ENCODE peak calls at places on chromosome 7, in eight cellular contexts. B is thoracic aorta; X is CD8-positive, alpha-beta T cell; M is kidney epithelial cell; S is mucosa of descending colon; W is cardiac fibroblast; D is endodermal cell; A is lower lobe of right lung. F is an unnamed sample.

GRCh38 chr7:95811846-95812445 is 39.6 kb downstream of the DYNC1I1 start:
- DNase-seq in X (no peak), A (no peak), S (no peak), D (no peak), W (no peak), B (no peak), M (no peak), F (no peak)

GRCh38 chr7:85343484-85343883 is 156.6 kb upstream of the SEMA3D start:
- DNase-seq in A (no peak), B (no peak), M (no peak), S (no peak), X (no peak), W (no peak), D (no peak), F (no peak)

GRCh38 chr7:130350945-130351663 is 6.5 kb downstream of the CPA5 start:
- DNase-seq in W (no peak), M (no peak), S (no peak), D (no peak), A (no peak), B (no peak), X (no peak), F (peak)

GRCh38 chr7:125118444-125118843 is 188.8 kb upstream of the POT1 start:
- DNase-seq in B (no peak), W (peak), M (no peak), X (no peak), S (no peak), A (no peak), D (no peak), F (no peak)

GRCh38 chr7:144835668-144836544 is at the start of gene TPK1:
- DNase-seq in W (peak), D (peak), B (peak), S (peak), A (peak), M (peak), X (peak), F (peak)

GRCh38 chr7:99975782-99976521 is at the start of gene AZGP1:
- DNase-seq in S (no peak), D (no peak), W (peak), M (no peak), B (no peak), A (no peak), X (no peak), F (no peak)

GRCh38 chr7:17521437-17521836 is 223.0 kb downstream of the AHR start:
- DNase-seq in M (peak), D (no peak), W (peak), S (no peak), X (no peak), B (no peak), A (no peak), F (no peak)

GRCh38 chr7:3232228-3232627 is 68.8 kb upstream of the SDK1 start:
- DNase-seq in B (peak), D (no peak), X (peak), M (no peak), W (peak), S (no peak), A (no peak), F (no peak)

GRCh38 chr7:131284702-131285419 is 42.8 kb upstream of the MKLN1 start:
- DNase-seq in A (peak), B (peak), W (peak), S (peak), X (no peak), D (no peak), M (peak), F (peak)

GRCh38 chr7:132290021-132290420 is 286.2 kb downstream of the PLXNA4 start:
- DNase-seq in D (no peak), X (no peak), M (no peak), W (no peak), B (no peak), S (no peak), A (no peak), F (no peak)

GRCh38 chr7:92064414-92065029 is 69.8 kb downstream of the CYP51A1 start:
- DNase-seq in A (no peak), S (no peak), M (no peak), B (no peak), W (no peak), D (no peak), X (no peak), F (no peak)

GRCh38 chr7:12754179-12754578 is 66.7 kb downstream of the ARL4A start:
- DNase-seq in B (no peak), A (no peak), M (no peak), D (no peak), X (no peak), W (peak), S (no peak), F (no peak)

GRCh38 chr7:155969192-155969929 is 157.1 kb upstream of the SHH start:
- DNase-seq in W (no peak), A (no peak), X (no peak), M (no peak), S (no peak), B (no peak), D (peak), F (no peak)

GRCh38 chr7:69256634-69257081 is 341.6 kb upstream of the AUTS2 start:
- DNase-seq in W (no peak), X (no peak), S (peak), A (peak), B (peak), M (no peak), D (no peak), F (peak)

GRCh38 chr7:41984888-41985287 is 252.1 kb downstream of the GLI3 start:
- DNase-seq in X (no peak), A (no peak), S (no peak), M (no peak), W (peak), D (no peak), B (no peak), F (no peak)

GRCh38 chr7:151461096-151461941 is 21.4 kb upstream of the CRYGN start:
- DNase-seq in M (no peak), X (no peak), D (peak), B (no peak), A (no peak), W (no peak), S (no peak), F (no peak)

GRCh38 chr7:49638166-49638565 is 135.3 kb upstream of the VWC2 start:
- DNase-seq in A (no peak), B (no peak), X (no peak), M (no peak), W (no peak), D (peak), S (no peak), F (no peak)
- TF ChIP-seq CTCF in A (peak), B (no peak), X (no peak), M (no peak), W (no peak), D (peak), S (no peak), F (no peak)

GRCh38 chr7:47988496-47989386 is 9.3 kb upstream of the HUS1 start:
- DNase-seq in D (no peak), A (no peak), B (no peak), S (no peak), X (no peak), W (peak), M (no peak), F (no peak)
- TF ChIP-seq CTCF in D (peak), A (no peak), B (no peak), S (no peak), X (peak), W (peak), M (peak), F (no peak)

DNA sequence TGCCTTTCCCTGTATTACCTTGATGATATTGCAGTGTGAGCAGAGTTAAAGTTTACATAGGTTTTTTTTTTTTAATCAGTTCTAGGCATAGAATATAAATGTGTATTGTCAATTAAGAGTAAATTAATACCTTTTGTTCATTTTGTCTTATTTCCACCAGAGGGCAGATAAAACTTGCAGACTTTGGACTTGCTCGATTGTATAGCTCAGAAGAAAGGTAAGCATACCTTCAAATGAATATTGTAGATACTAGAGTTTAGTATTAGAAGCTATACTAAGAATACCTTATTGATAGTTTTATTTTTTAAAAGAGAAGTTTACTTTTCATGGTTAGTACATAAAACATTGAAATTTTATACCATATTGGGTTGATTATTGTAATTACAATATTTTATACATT is 86.8 kb downstream of the MPLKIP start:
- DNase-seq in D (no peak), A (no peak), B (no peak), S (no peak), W (no peak), X (no peak), M (no peak), F (no peak)
- TF ChIP-seq CTCF in D (peak), A (no peak), B (no peak), S (no peak), W (peak), X (no peak), M (peak), F (no peak)

GRCh38 chr7:50981743-50982142 is 199.0 kb upstream of the GRB10 start:
- DNase-seq in A (no peak), D (peak), B (no peak), M (no peak), S (no peak), X (no peak), W (no peak), F (no peak)

GRCh38 chr7:50974240-50974639 is 191.5 kb upstream of the GRB10 start:
- DNase-seq in D (no peak), M (no peak), B (no peak), W (no peak), X (no peak), S (no peak), A (no peak), F (no peak)

GRCh38 chr7:50976064-50976463 is 193.4 kb upstream of the GRB10 start:
- DNase-seq in B (no peak), S (no peak), X (no peak), A (no peak), W (no peak), M (no peak), D (no peak), F (no peak)

GRCh38 chr7:50982626-50983025 is 199.9 kb upstream of the GRB10 start:
- DNase-seq in B (no peak), A (no peak), D (peak), W (peak), S (no peak), X (no peak), M (no peak), F (no peak)

DNA sequence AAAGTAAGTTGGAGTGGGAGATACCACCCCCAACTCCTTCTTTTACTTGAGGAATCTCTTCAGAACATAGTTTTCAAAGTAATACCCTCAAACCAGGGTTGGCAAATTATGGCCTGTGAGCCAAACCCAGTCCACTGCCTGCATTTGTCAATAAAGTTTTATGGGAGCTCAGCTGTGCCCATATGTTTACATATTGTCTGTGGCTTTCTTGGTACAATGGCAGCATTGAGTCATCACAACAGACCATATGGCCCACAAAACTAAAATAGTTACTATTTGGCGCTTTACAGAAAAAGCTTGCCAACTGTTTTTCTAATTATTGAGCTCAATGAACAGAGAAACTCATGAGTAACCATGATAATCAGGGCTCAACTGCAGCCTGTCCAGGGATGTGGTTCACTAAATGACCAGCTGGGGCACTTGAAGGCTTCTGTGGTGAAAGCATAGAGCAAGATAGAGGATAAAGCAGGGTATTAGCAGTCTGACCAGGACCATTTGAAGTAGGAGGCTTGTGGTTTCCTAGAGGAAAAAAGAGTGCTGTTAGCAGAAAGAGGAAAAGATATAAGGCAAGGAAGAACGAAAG is 196.0 kb upstream of the GRB10 start:
- DNase-seq in W (peak), A (no peak), B (no peak), M (no peak), X (no peak), S (no peak), D (no peak), F (no peak)
- TF ChIP-seq CTCF in W (peak), A (no peak), B (no peak), M (no peak), X (no peak), S (no peak), D (peak), F (no peak)